ENCODE peak calls at places on chromosomes 1 and 21, in five cellular contexts. One of them, this sample, is unnamed.

GRCh38 chr1:203406446-203407045 is 55.6 kb upstream of the FMOD start:
- DNase-seq in lung: no peak
- DNase-seq in T-helper 2 cell: no peak
- DNase-seq in A549: no peak
- DNase-seq in breast epithelium: no peak
- DNase-seq in this sample: peak; percentile 83

GRCh38 chr1:154747841-154748766 is 122.0 kb downstream of the KCNN3 start:
- DNase-seq in A549: no peak
- DNase-seq in lung: no peak
- DNase-seq in T-helper 2 cell: no peak
- DNase-seq in breast epithelium: no peak
- DNase-seq in this sample: no peak

GRCh38 chr1:17370618-17371017 is 1.4 kb upstream of the PADI6 start:
- DNase-seq in breast epithelium: no peak
- DNase-seq in T-helper 2 cell: no peak
- DNase-seq in lung: no peak
- DNase-seq in A549: peak; percentile 42
- DNase-seq in this sample: no peak

GRCh38 chr1:48448932-48449331 is 23.1 kb downstream of the SPATA6 start:
- DNase-seq in lung: no peak
- DNase-seq in breast epithelium: no peak
- DNase-seq in A549: no peak
- DNase-seq in T-helper 2 cell: no peak
- DNase-seq in this sample: no peak

GRCh38 chr1:21331752-21332480 is 41.7 kb upstream of the ECE1 start:
- DNase-seq in T-helper 2 cell: no peak
- DNase-seq in A549: no peak
- DNase-seq in lung: no peak
- DNase-seq in breast epithelium: no peak
- DNase-seq in this sample: no peak

GRCh38 chr1:247647864-247648263 is 31.7 kb downstream of the OR13G1 start:
- DNase-seq in lung: no peak
- DNase-seq in T-helper 2 cell: no peak
- DNase-seq in breast epithelium: peak; percentile 43
- DNase-seq in A549: no peak
- DNase-seq in this sample: no peak

GRCh38 chr1:158285756-158286241 is 3.9 kb upstream of the CD1C start:
- DNase-seq in A549: no peak
- DNase-seq in breast epithelium: peak; percentile 27
- DNase-seq in T-helper 2 cell: no peak
- DNase-seq in lung: peak; percentile 51
- DNase-seq in this sample: no peak

GRCh38 chr1:201593200-201593828 is 54.4 kb downstream of the NAV1 start:
- DNase-seq in T-helper 2 cell: no peak
- DNase-seq in breast epithelium: peak; percentile 68
- DNase-seq in A549: peak; percentile 75
- DNase-seq in lung: peak; percentile 39
- DNase-seq in this sample: no peak

GRCh38 chr1:236914375-236914774 is 89.9 kb downstream of the MT1HL1 start:
- DNase-seq in breast epithelium: no peak
- DNase-seq in T-helper 2 cell: no peak
- DNase-seq in lung: no peak
- DNase-seq in A549: no peak
- DNase-seq in this sample: no peak

GRCh38 chr1:221557024-221557423 is 184.9 kb downstream of the DUSP10 start:
- DNase-seq in lung: no peak
- DNase-seq in T-helper 2 cell: no peak
- DNase-seq in breast epithelium: no peak
- DNase-seq in A549: no peak
- DNase-seq in this sample: no peak

GRCh38 chr1:201941420-201942128 is 4.8 kb downstream of the LMOD1 start:
- DNase-seq in T-helper 2 cell: no peak
- DNase-seq in breast epithelium: no peak
- DNase-seq in lung: no peak
- DNase-seq in A549: no peak
- DNase-seq in this sample: no peak

GRCh38 chr1:204977327-204977726 is 65.7 kb upstream of the CNTN2 start:
- DNase-seq in T-helper 2 cell: no peak
- DNase-seq in A549: no peak
- DNase-seq in lung: no peak
- DNase-seq in breast epithelium: no peak
- DNase-seq in this sample: no peak

GRCh38 chr1:44327679-44328491 is 27.2 kb downstream of the ERI3 start:
- DNase-seq in A549: peak; percentile 97
- DNase-seq in T-helper 2 cell: no peak
- DNase-seq in breast epithelium: peak; percentile 96
- DNase-seq in lung: peak; percentile 90
- DNase-seq in this sample: peak; percentile 93

GRCh38 chr21:45152265-45152746 is 77.9 kb downstream of the ADARB1 start:
- DNase-seq in T-helper 2 cell: peak; percentile 16
- DNase-seq in A549: no peak
- DNase-seq in lung: no peak
- DNase-seq in breast epithelium: peak; percentile 16
- DNase-seq in this sample: no peak

GRCh38 chr1:12075195-12076114 is 12.4 kb downstream of the TNFRSF8 start:
- DNase-seq in breast epithelium: no peak
- DNase-seq in A549: no peak
- DNase-seq in lung: no peak
- DNase-seq in T-helper 2 cell: no peak
- DNase-seq in this sample: no peak

GRCh38 chr1:173393655-173393993 is 83.5 kb upstream of the PRDX6 start:
- DNase-seq in T-helper 2 cell: no peak
- DNase-seq in lung: no peak
- DNase-seq in A549: peak; percentile 12
- DNase-seq in breast epithelium: no peak
- DNase-seq in this sample: no peak

GRCh38 chr1:24126023-24126671 is 14.2 kb upstream of the MYOM3 start:
- DNase-seq in lung: no peak
- DNase-seq in A549: no peak
- DNase-seq in breast epithelium: no peak
- DNase-seq in T-helper 2 cell: no peak
- DNase-seq in this sample: no peak

GRCh38 chr1:25799758-25800537 is at the start of gene SELENON:
- DNase-seq in A549: no peak
- DNase-seq in T-helper 2 cell: peak; percentile 15
- DNase-seq in breast epithelium: peak; percentile 42
- DNase-seq in lung: peak; percentile 58
- DNase-seq in this sample: no peak

This sample was measured in suprapubic skin.